ENCODE peak calls at places on chromosomes 13 and 19, in eight cellular contexts. A is heart left ventricle, I is tibial artery, C is mucosa of descending colon, X is pancreas, P is esophagus squamous epithelium, H is breast epithelium, F is left ventricle myocardium inferior. T is an unnamed sample.

GRCh38 chr13:111846396-111847174 is 220.4 kb upstream of the SOX1 start:
- DNase-seq in A (no peak), I (no peak), C (no peak), X (no peak), P (no peak), H (no peak), F (no peak), T (no peak)

GRCh38 chr19:18300930-18301717 is 19.7 kb upstream of the JUND start:
- DNase-seq in A (peak; percentile 88), I (peak; percentile 86), C (peak; percentile 86), X (peak; percentile 43), P (no peak), H (no peak), F (peak; percentile 78), T (peak; percentile 92)

GRCh38 chr13:58852076-58852475 is 1220.5 kb downstream of the PCDH17 start:
- DNase-seq in A (no peak), I (no peak), C (no peak), X (no peak), P (no peak), H (no peak), F (no peak), T (no peak)

GRCh38 chr13:25756251-25756650 is 295.6 kb downstream of the SHISA2 start:
- DNase-seq in A (no peak), I (no peak), C (no peak), X (no peak), P (no peak), H (no peak), F (no peak), T (no peak)

GRCh38 chr19:18520848-18521691 is 800 bp downstream of the ELL start:
- DNase-seq in A (no peak), I (peak; percentile 59), C (peak; percentile 79), X (peak; percentile 67), P (no peak), H (no peak), F (peak; percentile 41), T (peak; percentile 14)

GRCh38 chr13:40343550-40344269 is 322.7 kb downstream of the FOXO1 start:
- DNase-seq in A (no peak), I (no peak), C (no peak), X (no peak), P (no peak), H (no peak), F (no peak), T (no peak)

GRCh38 chr13:43663474-43664090 is 123.2 kb downstream of the ENOX1 start:
- DNase-seq in A (no peak), I (no peak), C (no peak), X (no peak), P (no peak), H (no peak), F (no peak), T (no peak)

GRCh38 chr19:54207908-54208783 is 7.5 kb downstream of the RPS9 start:
- DNase-seq in A (peak; percentile 71), I (peak; percentile 81), C (peak; percentile 64), X (peak; percentile 87), P (no peak), H (no peak), F (peak; percentile 52), T (peak; percentile 29)

GRCh38 chr19:49718991-49719390 is 28.1 kb downstream of the CPT1C start:
- DNase-seq in A (no peak), I (no peak), C (no peak), X (no peak), P (no peak), H (no peak), F (no peak), T (no peak)

GRCh38 chr13:74278901-74279300 is 144.7 kb upstream of the KLF12 start:
- DNase-seq in A (no peak), I (no peak), C (no peak), X (no peak), P (no peak), H (no peak), F (no peak), T (no peak)

GRCh38 chr13:41603917-41604316 is 146.6 kb downstream of the RGCC start:
- DNase-seq in A (no peak), I (no peak), C (no peak), X (no peak), P (no peak), H (no peak), F (no peak), T (peak; percentile 46)

GRCh38 chr19:35671818-35672217 is 5.5 kb downstream of the UPK1A start:
- DNase-seq in A (no peak), I (no peak), C (no peak), X (no peak), P (no peak), H (no peak), F (no peak), T (peak; percentile 78)

GRCh38 chr13:50014404-50014803 is 840 bp upstream of the KCNRG start:
- DNase-seq in A (no peak), I (no peak), C (no peak), X (no peak), P (no peak), H (no peak), F (no peak), T (no peak)

GRCh38 chr13:45331123-45331619 is 9.8 kb downstream of the TPT1 start:
- DNase-seq in A (no peak), I (no peak), C (no peak), X (no peak), P (no peak), H (no peak), F (no peak), T (no peak)

GRCh38 chr19:30338878-30339623 is 33.1 kb upstream of the ZNF536 start:
- DNase-seq in A (no peak), I (no peak), C (no peak), X (no peak), P (no peak), H (peak; percentile 27), F (no peak), T (no peak)

GRCh38 chr13:85132986-85133385 is 666.2 kb downstream of the SLITRK6 start:
- DNase-seq in A (no peak), I (no peak), C (no peak), X (no peak), P (no peak), H (no peak), F (no peak), T (no peak)

GRCh38 chr13:111612918-111613317 is 292.5 kb downstream of the TEX29 start:
- DNase-seq in A (no peak), I (no peak), C (no peak), X (no peak), P (no peak), H (no peak), F (no peak), T (no peak)

GRCh38 chr13:96052655-96053002 is 572 bp downstream of the UGGT2 start:
- DNase-seq in A (no peak), I (no peak), C (no peak), X (no peak), P (no peak), H (no peak), F (no peak), T (peak; percentile 63)

GRCh38 chr19:8324186-8325050 is 3.1 kb downstream of the RPS28 start:
- DNase-seq in A (no peak), I (no peak), C (peak; percentile 58), X (no peak), P (no peak), H (no peak), F (no peak), T (no peak)
- TF ChIP-seq CTCF in A (no peak), I (no peak), C (no peak), X (no peak), P (no peak), H (no peak), F (peak; percentile 22), T (no peak)

GRCh38 chr19:1286451-1286858 is 782 bp downstream of the EFNA2 start:
- DNase-seq in A (no peak), I (no peak), C (peak; percentile 56), X (no peak), P (no peak), H (no peak), F (no peak), T (no peak)
- H3K4me3 ChIP-seq in A (no peak overlapping the region), I (no peak overlapping the region), C (peak overlapping the region; percentile 14), X (no peak overlapping the region), P (no peak overlapping the region), H (no peak overlapping the region), F (peak overlapping the region; percentile 27), T (no peak overlapping the region)

DNA sequence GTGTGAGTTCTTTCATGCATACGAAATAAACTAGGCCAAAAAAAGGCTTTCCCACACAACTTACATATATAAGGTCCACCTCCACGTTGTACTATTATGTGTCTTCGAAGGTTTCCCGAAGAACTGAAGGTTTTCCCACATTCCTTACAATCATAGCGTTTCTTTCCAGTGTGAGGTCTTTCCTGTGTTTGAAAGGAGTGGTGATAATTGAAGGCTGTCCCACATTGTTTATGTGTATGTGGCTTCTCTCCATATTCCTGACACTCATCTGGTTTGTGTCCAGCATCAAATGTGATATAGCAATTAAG is 14.6 kb downstream of the ZNF442 start:
- DNase-seq in A (no peak), I (no peak), C (no peak), X (no peak), P (no peak), H (no peak), F (no peak), T (no peak)
- H3K9me3 ChIP-seq in A (peaks cover 2% of the 10 kb centered on the region), I (peaks cover 95% of the 10 kb centered on the region), C (peaks cover 93% of the 10 kb centered on the region), X (no peaks in the 10 kb centered on the region), P (peaks cover 89% of the 10 kb centered on the region), H (peaks cover 75% of the 10 kb centered on the region), F (peaks cover 99% of the 10 kb centered on the region), T (peaks cover 42% of the 10 kb centered on the region)

GRCh38 chr13:103303078-103303651 is 236.9 kb upstream of the SLC10A2 start:
- DNase-seq in A (no peak), I (no peak), C (no peak), X (no peak), P (no peak), H (no peak), F (no peak), T (no peak)

GRCh38 chr13:103297083-103297482 is 230.9 kb upstream of the SLC10A2 start:
- DNase-seq in A (no peak), I (no peak), C (no peak), X (no peak), P (no peak), H (no peak), F (no peak), T (no peak)

DNA sequence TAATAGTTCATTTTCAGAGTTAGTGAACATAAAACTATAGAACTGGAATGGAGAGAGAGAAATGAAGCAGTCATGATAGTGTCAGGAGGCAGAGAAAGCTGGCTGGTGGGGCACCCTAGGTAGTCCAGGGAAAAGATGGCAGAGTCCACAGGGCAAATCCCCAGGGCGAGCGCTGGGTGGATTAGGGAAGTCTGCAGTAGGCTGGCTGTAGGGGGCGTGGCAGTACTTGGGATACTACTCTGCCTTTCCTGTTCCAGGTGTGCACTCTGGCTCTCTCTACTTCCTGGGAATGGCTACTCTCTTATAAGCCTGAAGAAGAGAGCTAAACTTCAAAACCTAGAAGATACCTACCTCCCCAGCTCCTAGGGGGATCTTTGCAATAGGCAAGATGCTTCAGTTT is 232.9 kb upstream of the SLC10A2 start:
- DNase-seq in A (no peak), I (no peak), C (peak; percentile 52), X (no peak), P (no peak), H (no peak), F (no peak), T (no peak)
- TF ChIP-seq CTCF in A (no peak), I (no peak), C (no peak), X (no peak), P (no peak), H (no peak), F (no peak), T (no peak)

GRCh38 chr19:14333101-14333871 is 48.0 kb upstream of the ADGRE5 start:
- DNase-seq in A (peak; percentile 66), I (no peak), C (peak; percentile 67), X (no peak), P (no peak), H (no peak), F (peak; percentile 19), T (peak; percentile 73)
- H3K4me3 ChIP-seq in A (peak overlapping the region; percentile 53), I (peak overlapping the region; percentile 26), C (no peak overlapping the region), X (no peak overlapping the region), P (peak overlapping the region; percentile 7), H (peak overlapping the region; percentile 28), F (peak overlapping the region; percentile 54), T (peak overlapping the region; percentile 61)

T was measured in PC-9.